ENCODE peak calls at places on chromosomes 4 and X, in eight cellular contexts. J, F, P, C, E, G, K and I are unnamed samples.

GRCh38 chrX:70196961-70197805 is 19.9 kb downstream of the DGAT2L6 start:
- DNase-seq in P (peak), G (peak), F (no peak), K (no peak), J (no peak), E (no peak), C (no peak), I (peak)

GRCh38 chr4:95181446-95182306 is 367.1 kb downstream of the UNC5C start:
- DNase-seq in G (no peak), F (no peak), P (peak), K (peak), E (no peak), J (no peak), C (no peak), I (no peak)

GRCh38 chr4:84324303-84324702 is 174.8 kb downstream of the NKX6-1 start:
- DNase-seq in E (no peak), P (no peak), C (no peak), K (no peak), F (no peak), G (no peak), J (no peak), I (no peak)

GRCh38 chr4:25834411-25835107 is 28.2 kb downstream of the SEL1L3 start:
- DNase-seq in G (no peak), E (no peak), J (no peak), C (no peak), P (no peak), K (no peak), F (no peak), I (no peak)

GRCh38 chrX:110277609-110278008 is 40.3 kb downstream of the AMMECR1 start:
- DNase-seq in F (no peak), C (no peak), E (no peak), K (no peak), J (no peak), G (no peak), P (no peak), I (no peak)

GRCh38 chrX:40736170-40736505 is 796 bp upstream of the MED14 start:
- DNase-seq in J (no peak), F (no peak), C (no peak), G (no peak), K (no peak), P (no peak), E (no peak), I (no peak)

GRCh38 chr4:113397114-113397701 is 347.8 kb downstream of the ANK2 start:
- DNase-seq in P (no peak), G (no peak), K (peak), E (no peak), J (no peak), C (no peak), F (no peak), I (no peak)

GRCh38 chr4:141802324-141802723 is 165.9 kb downstream of the IL15 start:
- DNase-seq in K (peak), J (no peak), F (no peak), C (no peak), P (no peak), E (no peak), G (no peak), I (no peak)

GRCh38 chr4:156685308-156685707 is 286.3 kb downstream of the PDGFC start:
- DNase-seq in J (no peak), G (no peak), F (no peak), P (no peak), K (no peak), C (no peak), E (no peak), I (no peak)

GRCh38 chr4:45646885-45647598 is 476.8 kb downstream of the GABRG1 start:
- DNase-seq in F (no peak), E (no peak), P (no peak), K (no peak), G (no peak), J (no peak), C (no peak), I (no peak)

DNA sequence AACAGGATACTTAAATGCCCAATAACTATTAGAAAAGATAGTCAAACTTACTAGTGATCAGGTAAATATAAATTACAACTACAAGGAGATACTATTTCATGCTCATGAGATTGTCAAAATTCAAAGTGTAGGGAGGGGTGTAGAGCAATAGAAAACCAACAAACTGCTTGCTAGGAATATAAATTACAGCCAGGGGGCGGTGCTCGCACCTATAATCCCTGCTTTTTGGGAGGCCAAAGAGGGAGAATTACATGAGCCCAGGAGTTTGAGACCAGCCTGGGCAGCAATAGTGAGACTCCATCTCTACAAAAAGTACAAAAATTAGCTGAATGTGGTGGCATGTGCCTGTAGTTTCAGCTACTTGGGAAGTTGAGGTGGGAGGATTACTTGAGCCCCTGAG is 556.5 kb upstream of the NR3C2 start:
- DNase-seq in F (no peak), G (no peak), C (no peak), J (no peak), K (no peak), E (no peak), P (peak), I (no peak)
- TF ChIP-seq CTCF in F (no peak), G (no peak), C (peak), J (no peak), K (no peak), E (no peak), P (peak), I (no peak)

DNA sequence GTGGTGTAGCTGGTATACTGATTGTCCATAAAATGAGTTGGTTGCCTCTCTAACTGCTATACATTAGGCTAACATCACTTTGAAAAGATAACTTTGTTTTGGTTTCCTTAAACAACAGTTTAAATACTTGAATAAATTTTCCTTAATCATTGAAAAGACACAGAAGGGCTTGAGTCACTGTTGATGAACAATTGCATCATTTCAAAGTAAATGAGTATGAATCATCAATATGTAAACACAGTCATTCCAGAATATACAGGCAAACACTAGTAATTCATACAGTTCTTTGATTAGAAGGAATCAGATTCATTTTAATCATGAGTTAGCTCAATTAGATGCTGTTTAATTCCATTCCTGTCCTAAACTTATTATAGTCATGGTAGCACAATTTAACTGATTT is 160.6 kb downstream of the AFF2 start:
- DNase-seq in C (no peak), F (no peak), K (no peak), J (no peak), E (no peak), P (no peak), G (no peak), I (no peak)
- TF ChIP-seq CTCF in C (no peak), F (no peak), K (no peak), J (no peak), E (no peak), P (no peak), G (no peak), I (no peak)

DNA sequence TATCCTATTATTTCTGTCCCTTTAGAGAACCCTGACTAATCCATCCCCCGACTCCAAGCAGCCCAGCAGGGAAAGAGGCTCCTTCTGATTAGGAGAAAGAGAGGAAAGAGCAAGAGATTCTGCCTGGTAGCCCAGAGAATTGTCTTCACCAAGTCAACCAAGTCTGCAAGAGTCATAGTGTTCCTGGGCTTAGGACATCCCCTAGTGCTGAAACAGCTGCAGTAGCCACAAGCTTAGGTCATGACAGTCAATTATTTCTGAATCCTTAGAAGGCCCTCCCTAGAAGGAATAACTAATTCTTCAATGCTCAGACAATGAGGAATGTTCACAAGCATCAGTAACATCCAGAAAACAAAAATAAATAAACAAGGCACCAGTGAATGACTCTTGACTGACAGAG is 480.3 kb upstream of the GRIA3 start:
- DNase-seq in E (no peak), K (no peak), G (no peak), F (no peak), C (no peak), P (no peak), J (no peak), I (no peak)
- TF ChIP-seq CTCF in E (no peak), K (no peak), G (no peak), F (no peak), C (no peak), P (peak), J (no peak), I (no peak)

GRCh38 chr4:24472514-24473308 is 111.6 kb downstream of the DHX15 start:
- DNase-seq in G (peak), E (peak), P (peak), J (peak), K (no peak), C (peak), F (peak), I (no peak)
- TF ChIP-seq CTCF in G (no peak), E (peak), P (peak), J (no peak), K (peak), C (peak), F (peak), I (no peak)

DNA sequence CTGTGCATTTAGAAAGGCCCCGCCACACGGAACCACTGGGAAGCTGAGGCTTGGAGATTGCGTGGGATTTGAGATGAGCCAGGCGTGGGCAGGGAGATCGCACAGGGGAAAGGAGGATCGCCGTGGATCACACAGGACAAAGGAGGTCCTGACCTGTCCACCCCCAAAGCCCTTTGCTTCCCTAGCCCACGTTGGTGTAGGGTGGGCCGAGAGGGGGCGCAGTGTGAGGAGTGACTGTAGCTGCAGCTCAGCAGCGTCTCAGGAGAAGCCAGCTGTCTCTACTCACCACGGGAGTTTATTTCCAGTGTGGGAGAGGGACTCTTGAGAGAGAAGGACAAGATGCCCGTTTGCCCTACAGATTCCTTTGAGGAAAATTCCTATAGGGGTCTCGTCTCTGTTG is 62.1 kb downstream of the TBL1X start:
- DNase-seq in P (no peak), C (no peak), K (no peak), E (no peak), J (no peak), G (no peak), F (no peak), I (no peak)
- TF ChIP-seq CTCF in P (peak), C (no peak), K (no peak), E (no peak), J (no peak), G (no peak), F (no peak), I (no peak)

GRCh38 chrX:106168107-106168506 is at the start of gene PWWP3B:
- DNase-seq in E (peak), P (peak), K (peak), F (peak), G (no peak), J (no peak), C (peak), I (no peak)

GRCh38 chrX:106171293-106171692 is 3.2 kb downstream of the PWWP3B start:
- DNase-seq in E (no peak), C (no peak), F (no peak), J (no peak), P (no peak), G (no peak), K (no peak), I (no peak)

DNA sequence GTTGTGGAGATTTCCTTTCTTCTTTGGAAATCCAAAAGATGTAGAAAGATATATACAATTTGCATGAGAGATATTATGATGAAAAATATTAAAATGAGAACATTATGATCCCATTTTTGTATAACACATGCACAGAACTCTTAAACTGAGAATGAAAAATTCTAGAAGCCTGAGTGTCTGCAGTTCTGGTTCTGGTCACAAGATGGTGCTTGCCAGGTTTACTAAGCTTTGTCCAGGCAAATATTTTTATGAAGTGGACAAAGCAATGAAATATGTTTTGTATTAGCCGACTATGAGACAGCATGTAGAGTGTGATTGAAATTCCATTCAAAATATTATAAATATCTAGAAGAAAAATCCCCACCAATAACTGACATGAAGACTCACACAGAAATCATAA is 2.2 kb downstream of the PWWP3B start:
- DNase-seq in K (peak), G (no peak), C (no peak), J (no peak), F (no peak), E (no peak), P (no peak), I (no peak)
- TF ChIP-seq CTCF in K (peak), G (no peak), C (peak), J (no peak), F (peak), E (peak), P (peak), I (no peak)

GRCh38 chr4:2290488-2290887 is 28.6 kb upstream of the MXD4 start:
- DNase-seq in C (peak), F (no peak), P (no peak), E (no peak), K (no peak), J (peak), G (no peak), I (no peak)

GRCh38 chr4:2289311-2289954 is 27.5 kb upstream of the MXD4 start:
- DNase-seq in K (no peak), J (peak), G (peak), F (no peak), P (peak), E (no peak), C (peak), I (peak)

GRCh38 chr4:2290974-2291704 is 29.2 kb upstream of the MXD4 start:
- DNase-seq in K (no peak), P (no peak), G (peak), F (peak), E (no peak), J (peak), C (peak), I (no peak)

GRCh38 chr4:2288051-2288541 is 26.2 kb upstream of the MXD4 start:
- DNase-seq in F (no peak), J (peak), E (no peak), C (peak), G (no peak), P (peak), K (no peak), I (peak)

GRCh38 chr4:2289955-2290333 is 28.0 kb upstream of the MXD4 start:
- DNase-seq in F (no peak), K (no peak), E (no peak), C (peak), G (peak), P (no peak), J (peak), I (no peak)
- TF ChIP-seq CTCF in F (no peak), K (no peak), E (no peak), C (no peak), G (no peak), P (no peak), J (no peak), I (no peak)